ENCODE peak calls at places on chromosomes 6 and 20, in seven cellular contexts. F is HepG2; W is stimulated activated CD4-positive, alpha-beta T cell treated with anti-CD3 and anti-CD28 coated beads, Interleukin-1b, Interleukin-23, amount 100 ng/mL, for 1 hour; R is kidney tubule cell; G is NCI-H1105; X is H4; T is posterior cingulate gyrus. K is an unnamed sample.

GRCh38 chr20:44407402-44408184 is 52.1 kb downstream of the HNF4A start:
- DNase-seq in G (no peak), W (no peak), X (peak; percentile 80), F (no peak), R (peak; percentile 73), T (no peak), K (peak; percentile 22)

GRCh38 chr6:138241381-138241780 is 23.1 kb upstream of the PBOV1 start:
- DNase-seq in W (no peak), F (no peak), R (no peak), X (no peak), G (no peak), T (no peak), K (peak; percentile 42)

GRCh38 chr20:51174536-51174935 is 151.6 kb upstream of the KCNG1 start:
- DNase-seq in T (no peak), G (no peak), X (no peak), R (no peak), W (no peak), F (no peak), K (no peak)

GRCh38 chr6:66993272-66993671 is 1286.2 kb upstream of the EYS start:
- DNase-seq in F (no peak), T (no peak), W (no peak), G (no peak), X (peak; percentile 18), R (no peak), K (no peak)

GRCh38 chr6:150490586-150490985 is 109.1 kb upstream of the PLEKHG1 start:
- DNase-seq in G (no peak), W (no peak), X (no peak), T (no peak), R (peak; percentile 86), F (no peak), K (no peak)

GRCh38 chr6:14129572-14129971 is 12.0 kb downstream of the CD83 start:
- DNase-seq in W (no peak), G (peak; percentile 30), F (peak; percentile 70), X (peak; percentile 67), R (peak; percentile 76), T (peak; percentile 93), K (peak; percentile 38)

GRCh38 chr6:74780831-74781230 is 425.0 kb downstream of the COL12A1 start:
- DNase-seq in T (no peak), G (no peak), R (no peak), W (no peak), F (no peak), X (peak; percentile 45), K (peak; percentile 21)

GRCh38 chr20:1538655-1539054 is 18.9 kb downstream of the SIRPD start:
- DNase-seq in X (no peak), T (no peak), G (no peak), W (no peak), R (peak; percentile 19), F (no peak), K (no peak)

K was measured in SJCRH30.